ENCODE peak calls at places on chromosomes 11 and 22, in seven cellular contexts. V, C, H, M, T, G and F are unnamed samples.

GRCh38 chr22:22558071-22558971 is 744 bp downstream of the PRAME start:
- DNase-seq in C (no peak), M (no peak), T (no peak), G (no peak), H (no peak), V (no peak), F (no peak)

GRCh38 chr22:39997939-39998726 is 3.4 kb downstream of the FAM83F start:
- DNase-seq in T (peak), V (peak), G (peak), H (peak), C (peak), M (peak), F (peak)

GRCh38 chr11:128458316-128458715 is 129.0 kb downstream of the ETS1 start:
- DNase-seq in H (no peak), C (peak), T (peak), G (no peak), M (peak), V (peak), F (peak)

GRCh38 chr11:43691332-43691731 is 10.8 kb downstream of the HSD17B12 start:
- DNase-seq in T (no peak), V (no peak), M (no peak), H (no peak), G (no peak), C (no peak), F (no peak)

GRCh38 chr22:40637181-40638150 is 947 bp upstream of the MRTFA start:
- DNase-seq in V (no peak), H (peak), T (no peak), G (no peak), M (no peak), C (no peak), F (peak)

GRCh38 chr11:85953491-85954143 is 98.4 kb downstream of the CCDC83 start:
- DNase-seq in H (no peak), C (no peak), V (no peak), G (no peak), M (peak), T (no peak), F (no peak)

GRCh38 chr11:7648264-7648663 is 25.0 kb downstream of the CYB5R2 start:
- DNase-seq in H (no peak), V (no peak), C (no peak), T (no peak), M (no peak), G (no peak), F (no peak)

GRCh38 chr11:119666463-119667131 is 62.4 kb downstream of the NECTIN1 start:
- DNase-seq in M (peak), V (peak), H (peak), G (peak), C (peak), T (peak), F (peak)

GRCh38 chr11:67732045-67732787 is 57.8 kb upstream of the ALDH3B2 start:
- DNase-seq in C (no peak), V (no peak), M (no peak), T (no peak), H (no peak), G (peak), F (no peak)

GRCh38 chr11:257766-258493 is 20.3 kb upstream of the NLRP6 start:
- DNase-seq in C (no peak), H (no peak), T (no peak), G (no peak), V (no peak), M (no peak), F (no peak)

GRCh38 chr11:9688716-9689511 is 25.0 kb downstream of the SWAP70 start:
- DNase-seq in G (peak), H (no peak), V (peak), M (peak), C (peak), T (peak), F (peak)

GRCh38 chr22:25942126-25942988 is 200.4 kb downstream of the MYO18B start:
- DNase-seq in H (peak), M (no peak), G (no peak), V (peak), C (no peak), T (no peak), F (no peak)

GRCh38 chr11:73547706-73548105 is 50.2 kb downstream of the FAM168A start:
- DNase-seq in T (no peak), V (no peak), G (no peak), M (no peak), C (no peak), H (no peak), F (no peak)

GRCh38 chr11:3088806-3089205 is 31.6 kb upstream of the CARS1 start:
- DNase-seq in G (no peak), C (no peak), V (no peak), T (no peak), M (no peak), H (no peak), F (no peak)

GRCh38 chr11:1750840-1751520 is 585 bp upstream of the IFITM10 start:
- DNase-seq in H (no peak), M (no peak), T (no peak), G (no peak), V (no peak), C (no peak), F (no peak)

GRCh38 chr11:69950120-69950519 is 128.0 kb upstream of the ANO1 start:
- DNase-seq in G (no peak), C (no peak), V (peak), T (peak), H (no peak), M (peak), F (peak)

GRCh38 chr11:71310184-71310583 is 57.8 kb upstream of the SHANK2 start:
- DNase-seq in H (no peak), M (no peak), V (no peak), T (no peak), G (no peak), C (no peak), F (no peak)

GRCh38 chr11:31417357-31417756 is 47.7 kb downstream of the DNAJC24 start:
- DNase-seq in C (no peak), V (no peak), M (no peak), G (no peak), T (no peak), H (no peak), F (no peak)

GRCh38 chr22:47019012-47019790 is 256.8 kb downstream of the TBC1D22A start:
- DNase-seq in H (no peak), M (no peak), T (no peak), G (no peak), C (no peak), V (no peak), F (no peak)

GRCh38 chr11:134033696-134034491 is 35.0 kb upstream of the JAM3 start:
- DNase-seq in G (peak), C (peak), M (peak), T (peak), H (peak), V (peak), F (peak)

GRCh38 chr11:2929511-2929879 is 275 bp upstream of the PHLDA2 start:
- DNase-seq in G (peak), V (no peak), H (no peak), T (peak), C (peak), M (peak), F (peak)

GRCh38 chr11:125166347-125166841 is 1.8 kb downstream of the PKNOX2 start:
- DNase-seq in M (no peak), G (no peak), V (no peak), H (no peak), C (no peak), T (no peak), F (no peak)

GRCh38 chr11:47028530-47029093 is 92.1 kb downstream of the CSTPP1 start:
- DNase-seq in T (no peak), V (no peak), G (no peak), H (no peak), C (no peak), M (no peak), F (no peak)

GRCh38 chr11:11038339-11039248 is 180.7 kb upstream of the ZBED5 start:
- DNase-seq in M (no peak), C (no peak), G (no peak), T (no peak), V (no peak), H (no peak), F (no peak)

GRCh38 chr11:10628506-10629236 is 60.2 kb upstream of the LYVE1 start:
- DNase-seq in M (no peak), C (no peak), T (no peak), H (no peak), V (no peak), G (no peak), F (no peak)

GRCh38 chr22:44493206-44493605 is 4.8 kb downstream of the RTL6 start:
- DNase-seq in G (no peak), H (no peak), C (no peak), T (no peak), M (no peak), V (no peak), F (no peak)

GRCh38 chr22:48820481-48821345 is 1007.0 kb downstream of the BRD1 start:
- DNase-seq in V (no peak), M (no peak), T (no peak), C (no peak), H (no peak), G (no peak), F (no peak)